ENCODE peak calls at places on chromosomes 6 and 20, in four cellular contexts. Z is nephron progenitor cell, D is mucosa of descending colon, W is cardiac fibroblast. B is an unnamed sample.

GRCh38 chr6:84581494-84582259 is 182.7 kb downstream of the TBX18 start:
- DNase-seq in Z (no peak), D (no peak), W (peak; percentile 67), B (no peak)

GRCh38 chr20:58519940-58520712 is 4.9 kb upstream of the APCDD1L start:
- DNase-seq in Z (no peak), D (no peak), W (no peak), B (no peak)

GRCh38 chr20:44029848-44030230 is 115.2 kb downstream of the TOX2 start:
- DNase-seq in Z (no peak), D (no peak), W (no peak), B (no peak)

GRCh38 chr6:104322849-104323248 is 536.9 kb downstream of the HACE1 start:
- DNase-seq in Z (no peak), D (no peak), W (no peak), B (no peak)

GRCh38 chr6:130937942-130938604 is 110.9 kb downstream of the SMLR1 start:
- DNase-seq in Z (no peak), D (no peak), W (peak; percentile 39), B (no peak)

GRCh38 chr20:3655032-3655405 is 8.2 kb downstream of the GFRA4 start:
- DNase-seq in Z (no peak), D (no peak), W (no peak), B (no peak)

GRCh38 chr6:129370268-129370916 is 339.6 kb downstream of the ARHGAP18 start:
- DNase-seq in Z (peak; percentile 47), D (no peak), W (peak; percentile 63), B (peak; percentile 46)

GRCh38 chr6:161748535-161749386 is 474.9 kb upstream of the AGPAT4 start:
- DNase-seq in Z (peak; percentile 85), D (no peak), W (peak; percentile 16), B (peak; percentile 88)

GRCh38 chr6:170131351-170131750 is 159.5 kb downstream of the DLL1 start:
- DNase-seq in Z (no peak), D (no peak), W (no peak), B (no peak)

DNA sequence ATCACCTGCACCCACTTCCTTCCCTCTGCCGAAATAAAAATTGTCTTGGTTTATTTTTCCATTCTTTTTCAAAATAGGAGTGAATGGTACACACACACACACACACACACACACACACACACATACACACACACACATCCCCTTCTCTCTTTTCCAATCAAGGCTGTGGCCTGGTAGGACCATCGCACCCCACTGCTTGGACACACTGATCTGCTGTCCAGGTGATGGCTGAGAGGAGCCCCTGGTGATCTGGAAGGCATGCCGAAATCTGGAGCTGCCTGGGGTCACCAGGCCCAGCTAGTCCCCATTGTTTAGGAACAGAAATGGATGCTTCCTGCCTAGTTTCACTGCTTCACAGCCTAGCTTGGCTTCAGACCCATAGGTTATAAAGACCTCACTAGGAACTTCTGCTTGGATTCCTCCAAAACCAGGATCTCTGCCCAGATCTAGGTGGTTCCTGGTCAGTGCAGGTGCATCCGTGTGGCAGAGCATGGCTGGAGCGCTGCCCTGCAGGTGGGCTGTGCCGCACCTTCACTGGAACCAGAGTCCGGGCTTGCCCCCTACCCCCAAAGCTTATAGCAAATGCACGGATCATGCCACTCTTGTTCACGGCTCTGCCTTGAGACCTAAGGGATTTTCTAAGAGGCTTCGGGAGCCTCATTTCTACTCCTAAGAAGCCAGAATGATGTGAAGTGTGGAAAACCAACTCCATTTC is 42.9 kb upstream of the DACT2 start:
- DNase-seq in Z (no peak), D (peak; percentile 22), W (no peak), B (no peak)
- TF ChIP-seq CTCF in Z (no peak), D (no peak), W (no peak), B (no peak)

GRCh38 chr6:158987657-158988056 is 12.3 kb downstream of the RSPH3 start:
- DNase-seq in Z (no peak), D (no peak), W (no peak), B (no peak)

GRCh38 chr6:158996863-158997262 is 3.1 kb downstream of the RSPH3 start:
- DNase-seq in Z (no peak), D (no peak), W (peak; percentile 3), B (no peak)

GRCh38 chr6:158993639-158994038 is 6.4 kb downstream of the RSPH3 start:
- DNase-seq in Z (no peak), D (no peak), W (no peak), B (no peak)

GRCh38 chr6:158988477-158988876 is 11.5 kb downstream of the RSPH3 start:
- DNase-seq in Z (no peak), D (no peak), W (no peak), B (no peak)

GRCh38 chr6:158991017-158991723 is 8.8 kb downstream of the RSPH3 start:
- DNase-seq in Z (no peak), D (no peak), W (no peak), B (no peak)
- TF ChIP-seq CTCF in Z (no peak), D (no peak), W (no peak), B (no peak)

GRCh38 chr6:47238456-47238995 is 71.2 kb downstream of the TNFRSF21 start:
- DNase-seq in Z (no peak), D (no peak), W (no peak), B (no peak)

GRCh38 chr6:47245745-47246371 is 63.8 kb downstream of the TNFRSF21 start:
- DNase-seq in Z (no peak), D (no peak), W (peak; percentile 48), B (no peak)

GRCh38 chr6:47240277-47240890 is 69.3 kb downstream of the TNFRSF21 start:
- DNase-seq in Z (no peak), D (no peak), W (no peak), B (no peak)

GRCh38 chr6:47242483-47243386 is 67.0 kb downstream of the TNFRSF21 start:
- DNase-seq in Z (peak; percentile 43), D (peak; percentile 93), W (peak; percentile 97), B (peak; percentile 74)

DNA sequence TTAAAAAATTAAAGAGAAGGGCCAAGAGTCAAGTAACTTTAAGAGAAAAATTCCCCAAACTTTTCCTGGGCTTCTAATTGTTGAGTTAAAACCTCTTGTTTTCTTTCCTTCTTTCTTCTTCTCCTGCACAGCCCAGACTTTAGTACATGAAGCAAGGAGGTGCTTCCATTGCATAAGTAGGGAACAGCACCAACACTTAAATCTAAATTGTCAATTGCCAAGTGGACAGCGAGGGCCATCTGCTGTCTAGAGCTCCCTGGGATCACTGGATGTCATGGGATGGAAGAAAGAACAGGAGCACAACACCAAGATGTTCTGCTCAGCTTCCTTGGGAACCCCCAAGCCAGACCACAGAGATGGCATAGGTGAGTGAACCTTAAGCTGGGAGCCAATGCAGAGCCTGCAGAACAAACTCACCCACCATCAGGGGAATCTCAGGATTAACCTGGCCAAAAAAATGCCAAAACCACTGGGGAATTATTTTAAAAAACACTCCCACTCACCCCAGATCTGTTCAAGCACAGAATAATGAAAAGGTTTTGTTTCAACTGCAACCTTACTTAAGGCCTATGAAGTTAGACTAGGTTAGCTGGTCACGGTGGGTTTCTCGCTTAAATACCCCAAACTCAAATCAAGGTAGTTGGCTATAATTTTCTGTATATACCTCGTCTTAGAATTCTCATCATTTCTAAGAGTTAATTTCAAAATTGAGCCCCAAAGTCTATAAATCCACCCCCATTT is 67.8 kb downstream of the TNFRSF21 start:
- DNase-seq in Z (no peak), D (no peak), W (peak; percentile 55), B (no peak)
- TF ChIP-seq CTCF in Z (no peak), D (no peak), W (peak; percentile 13), B (no peak)

GRCh38 chr20:17611540-17612286 is 41.8 kb downstream of the DSTN start:
- DNase-seq in Z (no peak), D (peak; percentile 71), W (no peak), B (peak; percentile 58)
- TF ChIP-seq CTCF in Z (peak; percentile 33), D (no peak), W (peak; percentile 64), B (peak; percentile 55)

GRCh38 chr20:51404297-51405060 is 138.0 kb downstream of the NFATC2 start:
- DNase-seq in Z (no peak), D (peak; percentile 89), W (peak; percentile 20), B (no peak)
- TF ChIP-seq CTCF in Z (no peak), D (no peak), W (no peak), B (no peak)

GRCh38 chr6:3603443-3604130 is 146.7 kb upstream of the SLC22A23 start:
- DNase-seq in Z (no peak), D (no peak), W (peak; percentile 30), B (no peak)
- TF ChIP-seq CTCF in Z (no peak), D (no peak), W (peak; percentile 21), B (no peak)

DNA sequence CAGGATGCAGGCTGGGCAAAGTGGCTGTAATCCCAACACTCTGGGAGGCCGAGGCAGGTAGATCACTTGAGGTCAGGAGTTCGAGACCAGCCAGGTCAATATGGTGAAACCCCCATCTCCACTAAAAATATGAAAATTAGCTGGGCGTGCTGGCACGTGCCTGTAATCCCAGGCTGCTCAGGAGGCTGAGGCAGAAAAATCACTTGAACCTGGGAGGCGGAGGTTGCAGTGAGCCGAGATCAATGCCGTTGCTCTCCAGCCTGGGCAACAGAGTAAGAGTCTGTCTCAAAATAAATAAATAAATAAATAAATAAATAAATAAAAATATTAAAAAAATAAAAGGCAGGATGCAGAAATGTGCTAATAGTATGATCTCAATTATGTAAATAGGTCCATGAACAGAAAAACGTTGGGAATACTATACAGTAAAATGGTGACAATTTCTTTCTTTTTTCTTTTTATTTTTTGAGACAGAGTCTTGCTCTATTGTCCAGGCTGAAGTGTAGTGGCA is 8.4 kb upstream of the CBFA2T2 start:
- DNase-seq in Z (no peak), D (peak; percentile 8), W (no peak), B (no peak)
- TF ChIP-seq CTCF in Z (no peak), D (no peak), W (no peak), B (no peak)

DNA sequence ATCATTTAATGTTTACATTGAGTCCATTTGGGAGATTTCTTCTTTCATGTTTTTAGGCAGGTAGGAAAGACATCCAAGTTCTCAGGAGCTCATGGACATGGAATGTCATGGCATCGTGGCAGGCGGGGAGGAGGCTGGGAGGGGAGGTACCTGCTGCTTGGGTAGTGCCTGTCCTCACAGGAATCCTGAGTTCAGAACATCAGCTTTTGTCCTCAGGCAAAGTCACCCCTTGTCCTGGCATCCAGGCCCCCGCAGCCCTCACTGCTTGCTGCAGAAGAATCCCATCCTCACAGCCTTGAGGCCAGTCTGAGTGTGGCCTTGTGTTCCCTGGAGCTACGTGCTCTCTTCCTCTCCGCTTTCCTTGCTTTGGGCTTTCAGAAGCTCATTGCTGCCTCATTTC is 157.4 kb downstream of the CFAP61 start:
- DNase-seq in Z (no peak), D (no peak), W (no peak), B (no peak)
- TF ChIP-seq CTCF in Z (no peak), D (no peak), W (no peak), B (no peak)

GRCh38 chr20:22501566-22502344 is 82.6 kb downstream of the FOXA2 start:
- DNase-seq in Z (no peak), D (no peak), W (no peak), B (no peak)

GRCh38 chr20:22501034-22501433 is 83.3 kb downstream of the FOXA2 start:
- DNase-seq in Z (no peak), D (no peak), W (no peak), B (no peak)

GRCh38 chr20:22502731-22503191 is 81.6 kb downstream of the FOXA2 start:
- DNase-seq in Z (no peak), D (peak; percentile 84), W (no peak), B (peak; percentile 28)

GRCh38 chr20:22504829-22505377 is 79.5 kb downstream of the FOXA2 start:
- DNase-seq in Z (no peak), D (no peak), W (no peak), B (no peak)

GRCh38 chr20:22503577-22503976 is 80.8 kb downstream of the FOXA2 start:
- DNase-seq in Z (no peak), D (no peak), W (no peak), B (no peak)
- TF ChIP-seq CTCF in Z (no peak), D (no peak), W (no peak), B (no peak)